ENCODE peak calls at places on chromosomes 3 and 15, in five cellular contexts. K is globus pallidus, N is foreskin fibroblast, D is NCI-H1092, W is ureter. V is an unnamed sample.

GRCh38 chr15:36577082-36577481 is 2.3 kb upstream of the CDIN1 start:
- DNase-seq in W (no peak), D (no peak), K (no peak), N (no peak), V (no peak)

GRCh38 chr15:40151499-40151898 is 9.4 kb upstream of the BUB1B start:
- DNase-seq in W (no peak), N (no peak), K (no peak), D (no peak), V (no peak)

GRCh38 chr3:141060287-141060686 is 9.1 kb downstream of the SPSB4 start:
- DNase-seq in K (no peak), N (no peak), W (peak), D (no peak), V (no peak)

GRCh38 chr15:57654136-57654845 is 52.2 kb upstream of the POLR2M start:
- DNase-seq in K (no peak), N (peak), D (no peak), W (no peak), V (no peak)

GRCh38 chr3:112671930-112672715 is 31.2 kb upstream of the CCDC80 start:
- DNase-seq in W (no peak), N (peak), K (no peak), D (no peak), V (no peak)

GRCh38 chr3:33392703-33393125 is 47.5 kb downstream of the UBP1 start:
- DNase-seq in K (no peak), W (no peak), D (no peak), N (peak), V (no peak)

GRCh38 chr3:13300546-13301294 is 119.4 kb downstream of the NUP210 start:
- DNase-seq in D (no peak), K (no peak), N (no peak), W (no peak), V (no peak)

GRCh38 chr3:142977399-142977728 is 13.9 kb upstream of the PAQR9 start:
- DNase-seq in N (peak), D (no peak), W (no peak), K (no peak), V (no peak)